ENCODE peak calls at places on chromosomes 13 and 19, in nine cellular contexts. Z, D, F, Q, T, Y, P, X and V are unnamed samples.

GRCh38 chr13:23652909-23653726 is 82.9 kb downstream of the TNFRSF19 start:
- DNase-seq in P (no peak), Z (no peak), X (no peak), Y (no peak), F (no peak), D (no peak), Q (peak; percentile 58), T (no peak), V (no peak)

GRCh38 chr19:52343548-52343947 is 7.5 kb downstream of the ZNF610 start:
- DNase-seq in Q (peak; percentile 13), Z (no peak), T (peak; percentile 65), P (no peak), X (peak; percentile 15), F (peak; percentile 55), D (no peak), Y (peak; percentile 37), V (peak; percentile 98)

GRCh38 chr19:31349160-31349881 is at the start of gene TSHZ3:
- DNase-seq in Q (peak; percentile 87), X (no peak), D (peak; percentile 91), Z (peak; percentile 69), F (peak; percentile 91), Y (peak; percentile 48), T (peak; percentile 94), P (no peak), V (peak; percentile 61)

GRCh38 chr13:48801255-48801654 is 147.5 kb downstream of the CYSLTR2 start:
- DNase-seq in Y (no peak), Q (peak; percentile 81), Z (no peak), X (no peak), F (no peak), D (no peak), P (no peak), T (no peak), V (no peak)

GRCh38 chr19:4877753-4878490 is 10.5 kb upstream of the PLIN3 start:
- DNase-seq in Q (no peak), Y (no peak), P (no peak), X (no peak), F (no peak), Z (no peak), T (peak; percentile 91), D (peak; percentile 75), V (no peak)

GRCh38 chr19:10270180-10270615 is 722 bp upstream of the ICAM1 start:
- DNase-seq in Z (peak; percentile 80), Q (no peak), D (peak; percentile 98), F (peak; percentile 58), T (peak; percentile 83), P (peak; percentile 60), X (no peak), Y (peak; percentile 64), V (no peak)

GRCh38 chr13:81872581-81872980 is 1531.7 kb upstream of the SPRY2 start:
- DNase-seq in F (no peak), D (no peak), Z (no peak), X (peak; percentile 38), P (no peak), Y (no peak), Q (no peak), T (no peak), V (no peak)

GRCh38 chr13:51276684-51277083 is 54.5 kb downstream of the FAM124A start:
- DNase-seq in T (no peak), X (no peak), P (no peak), Z (no peak), Q (no peak), F (no peak), Y (peak; percentile 64), D (no peak), V (peak; percentile 38)

GRCh38 chr13:30453727-30454126 is 12.0 kb downstream of the HMGB1 start:
- DNase-seq in T (no peak), Z (no peak), X (no peak), P (no peak), F (no peak), D (no peak), Q (peak; percentile 37), Y (no peak), V (peak; percentile 24)

GRCh38 chr13:36130542-36131214 is 504 bp downstream of the DCLK1 start:
- DNase-seq in P (no peak), X (no peak), Z (no peak), T (peak; percentile 71), Q (no peak), F (peak; percentile 26), D (no peak), Y (no peak), V (peak; percentile 38)

GRCh38 chr19:39053276-39054090 is 21.1 kb upstream of the FBXO27 start:
- DNase-seq in F (no peak), Q (no peak), X (peak; percentile 68), P (no peak), D (no peak), Y (peak; percentile 70), T (no peak), Z (peak; percentile 56), V (no peak)

GRCh38 chr19:31350033-31350692 is 927 bp upstream of the TSHZ3 start:
- DNase-seq in Y (no peak), P (no peak), T (peak; percentile 82), X (no peak), D (peak; percentile 81), F (peak; percentile 71), Q (no peak), Z (no peak), V (no peak)

GRCh38 chr13:39585219-39585618 is 17.8 kb downstream of the LHFPL6 start:
- DNase-seq in T (no peak), Z (no peak), D (no peak), Q (no peak), P (no peak), X (no peak), Y (no peak), F (no peak), V (no peak)

GRCh38 chr13:25973576-25973975 is 78.2 kb downstream of the SHISA2 start:
- DNase-seq in Y (no peak), Z (no peak), F (no peak), P (no peak), X (no peak), D (no peak), Q (no peak), T (no peak), V (no peak)

GRCh38 chr13:96984061-96984508 is 10.2 kb downstream of the OXGR1 start:
- DNase-seq in Z (no peak), Y (peak; percentile 75), F (no peak), X (no peak), T (no peak), D (peak; percentile 81), Q (no peak), P (no peak), V (peak; percentile 23)

GRCh38 chr13:46296465-46296822 is 84.7 kb downstream of the LRRC63 start:
- DNase-seq in Q (no peak), D (no peak), T (no peak), Z (no peak), Y (no peak), F (no peak), P (no peak), X (no peak), V (no peak)
- H3K4me3 ChIP-seq in Q (no peak overlapping the region), D (peak overlapping the region; percentile 45), T (no peak overlapping the region), Z (no peak overlapping the region), Y (no peak overlapping the region), F (no peak overlapping the region), P (no peak overlapping the region), X (no peak overlapping the region), V (no peak overlapping the region)

GRCh38 chr13:46679369-46680180 is 117.4 kb downstream of the ESD start:
- DNase-seq in X (peak; percentile 9), Z (peak; percentile 68), Q (peak; percentile 70), Y (no peak), P (no peak), T (no peak), F (peak; percentile 41), D (peak; percentile 84), V (no peak)
- TF ChIP-seq CTCF in X (no peak), Z (no peak), Q (peak; percentile 24), Y (no peak), P (peak; percentile 19), T (no peak), F (no peak), D (peak; percentile 21), V (peak; percentile 12)

DNA sequence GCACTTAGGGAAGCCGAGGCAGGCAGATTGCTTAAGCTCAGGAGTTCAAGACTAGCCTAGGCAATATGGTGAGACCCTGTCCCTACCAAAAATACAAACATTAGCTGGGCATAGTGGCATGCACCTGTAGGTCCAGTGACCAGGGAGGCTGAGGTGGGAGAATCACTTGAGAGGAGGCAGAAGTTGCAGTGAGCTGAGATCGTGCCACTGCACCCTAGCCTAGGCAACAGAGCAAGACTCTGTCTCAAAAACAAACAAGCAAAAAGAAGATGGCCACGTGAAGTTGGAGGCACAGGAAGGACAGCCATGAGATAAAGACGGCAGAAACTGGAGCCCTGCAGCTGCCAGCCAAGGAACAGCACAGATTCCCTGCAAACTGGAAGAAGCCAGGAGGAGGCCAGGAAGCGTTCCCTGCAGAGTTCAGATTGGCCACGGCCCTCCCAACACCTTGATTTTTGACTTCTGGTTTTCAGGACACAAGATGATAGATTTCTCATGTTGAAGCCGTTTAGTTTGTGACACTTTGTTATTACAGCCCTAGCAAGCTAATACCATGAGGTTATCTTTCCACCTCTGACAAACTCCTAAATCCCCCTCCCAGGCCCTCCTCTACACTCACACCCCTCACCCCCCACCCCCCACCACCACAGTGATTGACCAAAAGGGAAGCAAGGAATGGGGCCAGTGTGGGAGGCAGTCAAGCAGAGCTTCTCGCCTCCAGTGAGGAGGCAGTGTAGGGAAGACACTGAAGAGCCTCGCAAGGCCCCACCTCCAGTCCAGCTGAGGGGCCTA is 786.6 kb downstream of the UQCRFS1 start:
- DNase-seq in X (no peak), Z (no peak), P (no peak), T (no peak), D (no peak), F (no peak), Q (no peak), Y (no peak), V (no peak)
- H3K4me1 ChIP-seq in X (no peaks in the 10 kb centered on the region), Z (no peaks in the 10 kb centered on the region), P (no peaks in the 10 kb centered on the region), T (no peaks in the 10 kb centered on the region), D (no peaks in the 10 kb centered on the region), F (no peaks in the 10 kb centered on the region), Q (no peaks in the 10 kb centered on the region), Y (no peaks in the 10 kb centered on the region), V (no peaks in the 10 kb centered on the region)

GRCh38 chr19:47483200-47483599 is 819 bp downstream of the KPTN start:
- DNase-seq in Y (no peak), P (no peak), Z (no peak), X (no peak), F (no peak), Q (no peak), D (no peak), T (no peak), V (no peak)

GRCh38 chr19:47479701-47480503 is 4.1 kb downstream of the KPTN start:
- DNase-seq in Z (no peak), D (no peak), F (no peak), P (no peak), X (no peak), Y (no peak), T (no peak), Q (no peak), V (peak; percentile 56)

GRCh38 chr19:47481460-47482052 is 2.5 kb downstream of the KPTN start:
- DNase-seq in Q (no peak), T (no peak), P (no peak), F (no peak), Y (no peak), X (no peak), D (no peak), Z (no peak), V (no peak)

GRCh38 chr19:47483800-47484690 is at the start of gene KPTN:
- DNase-seq in Y (peak; percentile 90), F (peak; percentile 86), X (peak; percentile 77), D (peak; percentile 97), T (peak; percentile 95), P (peak; percentile 49), Q (peak; percentile 90), Z (peak; percentile 87), V (peak; percentile 95)

DNA sequence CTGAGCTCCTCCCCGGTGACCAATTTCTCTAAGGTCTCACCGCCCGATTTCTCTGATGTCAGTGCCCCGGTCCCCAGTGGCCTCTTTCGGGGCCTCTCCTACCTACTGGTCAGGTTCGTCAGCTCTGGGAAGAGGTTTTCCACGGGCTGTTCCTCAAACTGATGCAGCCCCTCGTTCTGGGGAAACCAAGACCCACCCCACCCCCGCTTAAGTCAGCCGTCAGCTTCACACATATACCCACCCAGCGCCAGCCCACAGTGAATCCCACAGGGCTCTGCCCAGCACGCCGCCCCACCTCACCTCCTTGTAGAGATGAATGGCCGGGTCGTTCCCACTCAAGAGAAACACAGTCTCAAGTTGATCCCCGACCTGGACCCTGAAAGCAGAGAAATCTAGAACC is 3.4 kb downstream of the KPTN start:
- DNase-seq in Z (no peak), D (no peak), T (no peak), Q (no peak), P (no peak), Y (no peak), F (no peak), X (no peak), V (no peak)
- H3K4me3 ChIP-seq in Z (no peak overlapping the region), D (no peak overlapping the region), T (no peak overlapping the region), Q (no peak overlapping the region), P (no peak overlapping the region), Y (no peak overlapping the region), F (no peak overlapping the region), X (no peak overlapping the region), V (no peak overlapping the region)